ENCODE peak calls at places on chromosomes 12 and 14, in six cellular contexts. One of them, this sample, is unnamed.

GRCh38 chr12:19053999-19054398 is 75.5 kb upstream of the PLEKHA5 start:
- DNase-seq in Panc1: no peak
- DNase-seq in cardiac muscle cell: no peak
- DNase-seq in CD8-positive, alpha-beta T cell: no peak
- DNase-seq in fibroblast of lung: no peak
- DNase-seq in CD4-positive, alpha-beta memory T cell: no peak
- DNase-seq in this sample: no peak

GRCh38 chr12:26280869-26281268 is 85.5 kb downstream of the SSPN start:
- DNase-seq in Panc1: no peak
- DNase-seq in CD8-positive, alpha-beta T cell: no peak
- DNase-seq in CD4-positive, alpha-beta memory T cell: no peak
- DNase-seq in cardiac muscle cell: no peak
- DNase-seq in fibroblast of lung: no peak
- DNase-seq in this sample: no peak

GRCh38 chr14:88129306-88130056 is 124.5 kb downstream of the GPR65 start:
- DNase-seq in CD8-positive, alpha-beta T cell: no peak
- DNase-seq in cardiac muscle cell: peak; percentile 10
- DNase-seq in Panc1: no peak
- DNase-seq in fibroblast of lung: peak; percentile 77
- DNase-seq in CD4-positive, alpha-beta memory T cell: no peak
- DNase-seq in this sample: no peak

GRCh38 chr12:94145231-94145979 is 3.0 kb upstream of the PLXNC1 start:
- DNase-seq in CD4-positive, alpha-beta memory T cell: no peak
- DNase-seq in cardiac muscle cell: peak; percentile 28
- DNase-seq in CD8-positive, alpha-beta T cell: no peak
- DNase-seq in fibroblast of lung: peak; percentile 29
- DNase-seq in Panc1: no peak
- DNase-seq in this sample: no peak

GRCh38 chr12:80161612-80162011 is 62.3 kb downstream of the OTOGL start:
- DNase-seq in fibroblast of lung: no peak
- DNase-seq in cardiac muscle cell: no peak
- DNase-seq in CD8-positive, alpha-beta T cell: no peak
- DNase-seq in CD4-positive, alpha-beta memory T cell: no peak
- DNase-seq in Panc1: no peak
- DNase-seq in this sample: no peak

GRCh38 chr12:56763753-56764657 is 881 bp downstream of the HSD17B6 start:
- DNase-seq in CD8-positive, alpha-beta T cell: no peak
- DNase-seq in cardiac muscle cell: no peak
- DNase-seq in fibroblast of lung: peak; percentile 66
- DNase-seq in CD4-positive, alpha-beta memory T cell: no peak
- DNase-seq in Panc1: no peak
- DNase-seq in this sample: no peak

GRCh38 chr14:57362356-57362755 is 28.0 kb upstream of the NAA30 start:
- DNase-seq in CD8-positive, alpha-beta T cell: no peak
- DNase-seq in fibroblast of lung: peak; percentile 50
- DNase-seq in CD4-positive, alpha-beta memory T cell: no peak
- DNase-seq in cardiac muscle cell: no peak
- DNase-seq in Panc1: no peak
- DNase-seq in this sample: no peak

GRCh38 chr14:41605550-41606248 is 977 bp upstream of the LRFN5 start:
- DNase-seq in CD4-positive, alpha-beta memory T cell: no peak
- DNase-seq in Panc1: no peak
- DNase-seq in CD8-positive, alpha-beta T cell: no peak
- DNase-seq in fibroblast of lung: peak; percentile 65
- DNase-seq in cardiac muscle cell: peak; percentile 72
- DNase-seq in this sample: no peak

GRCh38 chr12:116717466-116718457 is 20.1 kb downstream of the SPRING1 start:
- DNase-seq in CD4-positive, alpha-beta memory T cell: no peak
- DNase-seq in cardiac muscle cell: no peak
- DNase-seq in fibroblast of lung: peak; percentile 79
- DNase-seq in Panc1: no peak
- DNase-seq in CD8-positive, alpha-beta T cell: no peak
- DNase-seq in this sample: no peak

GRCh38 chr14:68789002-68789797 is 3.7 kb downstream of the ZFP36L1 start:
- DNase-seq in cardiac muscle cell: peak; percentile 64
- DNase-seq in CD8-positive, alpha-beta T cell: peak; percentile 92
- DNase-seq in CD4-positive, alpha-beta memory T cell: peak; percentile 87
- DNase-seq in Panc1: no peak
- DNase-seq in fibroblast of lung: peak; percentile 72
- DNase-seq in this sample: peak; percentile 83

GRCh38 chr14:64919618-64920017 is 5.4 kb downstream of the CHURC1 start:
- DNase-seq in cardiac muscle cell: no peak
- DNase-seq in Panc1: no peak
- DNase-seq in fibroblast of lung: no peak
- DNase-seq in CD4-positive, alpha-beta memory T cell: no peak
- DNase-seq in CD8-positive, alpha-beta T cell: no peak
- DNase-seq in this sample: no peak

GRCh38 chr12:12613334-12613733 is 1.7 kb downstream of the CREBL2 start:
- DNase-seq in fibroblast of lung: no peak
- DNase-seq in Panc1: no peak
- DNase-seq in cardiac muscle cell: no peak
- DNase-seq in CD4-positive, alpha-beta memory T cell: peak; percentile 19
- DNase-seq in CD8-positive, alpha-beta T cell: no peak
- DNase-seq in this sample: no peak

GRCh38 chr14:33711761-33712160 is 239.1 kb downstream of the EGLN3 start:
- DNase-seq in CD4-positive, alpha-beta memory T cell: no peak
- DNase-seq in Panc1: no peak
- DNase-seq in CD8-positive, alpha-beta T cell: no peak
- DNase-seq in cardiac muscle cell: no peak
- DNase-seq in fibroblast of lung: no peak
- DNase-seq in this sample: no peak

GRCh38 chr14:36835145-36835544 is 173.5 kb downstream of the PAX9 start:
- DNase-seq in CD4-positive, alpha-beta memory T cell: no peak
- DNase-seq in fibroblast of lung: no peak
- DNase-seq in cardiac muscle cell: peak; percentile 15
- DNase-seq in CD8-positive, alpha-beta T cell: no peak
- DNase-seq in Panc1: no peak
- DNase-seq in this sample: no peak

GRCh38 chr14:31060253-31060875 is 34.2 kb upstream of the STRN3 start:
- DNase-seq in fibroblast of lung: no peak
- DNase-seq in Panc1: no peak
- DNase-seq in CD8-positive, alpha-beta T cell: no peak
- DNase-seq in CD4-positive, alpha-beta memory T cell: no peak
- DNase-seq in cardiac muscle cell: no peak
- DNase-seq in this sample: no peak

GRCh38 chr12:94186461-94187237 is 38.3 kb downstream of the PLXNC1 start:
- DNase-seq in CD4-positive, alpha-beta memory T cell: no peak
- DNase-seq in Panc1: no peak
- DNase-seq in fibroblast of lung: peak; percentile 71
- DNase-seq in cardiac muscle cell: peak; percentile 79
- DNase-seq in CD8-positive, alpha-beta T cell: no peak
- DNase-seq in this sample: no peak

GRCh38 chr14:69928111-69928523 is 48.9 kb downstream of the SMOC1 start:
- DNase-seq in Panc1: no peak
- DNase-seq in CD8-positive, alpha-beta T cell: no peak
- DNase-seq in fibroblast of lung: peak; percentile 61
- DNase-seq in cardiac muscle cell: no peak
- DNase-seq in CD4-positive, alpha-beta memory T cell: no peak
- DNase-seq in this sample: no peak

DNA sequence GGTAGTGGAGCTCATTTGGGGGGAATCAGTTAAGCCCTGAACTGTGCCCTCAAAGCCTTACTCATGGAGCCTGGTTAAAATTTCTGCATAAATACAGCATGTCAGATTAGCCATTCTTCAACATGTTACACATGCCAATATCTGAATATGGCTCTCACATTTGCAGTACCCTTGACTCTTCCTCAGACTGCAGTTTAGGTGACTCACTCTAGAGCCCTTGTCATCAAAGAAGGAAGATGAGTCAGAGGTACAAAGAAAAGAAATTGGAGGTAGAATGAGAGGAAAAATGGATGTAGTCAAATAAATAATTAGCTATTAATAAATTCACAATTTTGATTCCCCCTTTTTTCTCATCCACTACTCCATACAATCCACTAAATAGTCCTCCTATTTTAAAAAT is 23.6 kb upstream of the OR4K2 start:
- DNase-seq in CD8-positive, alpha-beta T cell: no peak
- DNase-seq in fibroblast of lung: no peak
- DNase-seq in Panc1: no peak
- DNase-seq in cardiac muscle cell: no peak
- DNase-seq in CD4-positive, alpha-beta memory T cell: no peak
- DNase-seq in this sample: no peak
- H3K9me3 ChIP-seq in CD8-positive, alpha-beta T cell: no peaks in the 10 kb centered on the region
- H3K9me3 ChIP-seq in fibroblast of lung: no peaks in the 10 kb centered on the region
- H3K9me3 ChIP-seq in Panc1: no peaks in the 10 kb centered on the region
- H3K9me3 ChIP-seq in cardiac muscle cell: no peaks in the 10 kb centered on the region
- H3K9me3 ChIP-seq in CD4-positive, alpha-beta memory T cell: no peaks in the 10 kb centered on the region
- H3K9me3 ChIP-seq in this sample: no peaks in the 10 kb centered on the region

GRCh38 chr14:42676636-42677035 is 1070.0 kb downstream of the LRFN5 start:
- DNase-seq in CD4-positive, alpha-beta memory T cell: no peak
- DNase-seq in Panc1: no peak
- DNase-seq in cardiac muscle cell: no peak
- DNase-seq in fibroblast of lung: no peak
- DNase-seq in CD8-positive, alpha-beta T cell: no peak
- DNase-seq in this sample: no peak
- H3K9me3 ChIP-seq in CD4-positive, alpha-beta memory T cell: peaks cover 4% of the 10 kb centered on the region
- H3K9me3 ChIP-seq in Panc1: no peaks in the 10 kb centered on the region
- H3K9me3 ChIP-seq in cardiac muscle cell: no peaks in the 10 kb centered on the region
- H3K9me3 ChIP-seq in fibroblast of lung: no peaks in the 10 kb centered on the region
- H3K9me3 ChIP-seq in CD8-positive, alpha-beta T cell: no peaks in the 10 kb centered on the region
- H3K9me3 ChIP-seq in this sample: no peaks in the 10 kb centered on the region

GRCh38 chr14:84686550-84686949 is 843.4 kb upstream of the FLRT2 start:
- DNase-seq in CD4-positive, alpha-beta memory T cell: no peak
- DNase-seq in cardiac muscle cell: no peak
- DNase-seq in CD8-positive, alpha-beta T cell: no peak
- DNase-seq in Panc1: no peak
- DNase-seq in fibroblast of lung: peak; percentile 0
- DNase-seq in this sample: no peak
- H3K9me3 ChIP-seq in CD4-positive, alpha-beta memory T cell: no peaks in the 10 kb centered on the region
- H3K9me3 ChIP-seq in cardiac muscle cell: no peaks in the 10 kb centered on the region
- H3K9me3 ChIP-seq in CD8-positive, alpha-beta T cell: no peaks in the 10 kb centered on the region
- H3K9me3 ChIP-seq in Panc1: no peaks in the 10 kb centered on the region
- H3K9me3 ChIP-seq in fibroblast of lung: no peaks in the 10 kb centered on the region
- H3K9me3 ChIP-seq in this sample: no peaks in the 10 kb centered on the region

GRCh38 chr12:34302131-34302885 is 280.0 kb downstream of the ALG10 start:
- DNase-seq in Panc1: no peak
- DNase-seq in CD4-positive, alpha-beta memory T cell: no peak
- DNase-seq in CD8-positive, alpha-beta T cell: no peak
- DNase-seq in cardiac muscle cell: no peak
- DNase-seq in fibroblast of lung: no peak
- DNase-seq in this sample: no peak

GRCh38 chr12:34304546-34304945 is 282.2 kb downstream of the ALG10 start:
- DNase-seq in Panc1: no peak
- DNase-seq in fibroblast of lung: no peak
- DNase-seq in CD8-positive, alpha-beta T cell: no peak
- DNase-seq in CD4-positive, alpha-beta memory T cell: no peak
- DNase-seq in cardiac muscle cell: no peak
- DNase-seq in this sample: no peak

GRCh38 chr12:34304001-34304400 is 281.7 kb downstream of the ALG10 start:
- DNase-seq in CD4-positive, alpha-beta memory T cell: no peak
- DNase-seq in fibroblast of lung: no peak
- DNase-seq in cardiac muscle cell: no peak
- DNase-seq in CD8-positive, alpha-beta T cell: no peak
- DNase-seq in Panc1: no peak
- DNase-seq in this sample: no peak

GRCh38 chr12:34301251-34302130 is 279.2 kb downstream of the ALG10 start:
- DNase-seq in cardiac muscle cell: no peak
- DNase-seq in fibroblast of lung: no peak
- DNase-seq in CD4-positive, alpha-beta memory T cell: no peak
- DNase-seq in Panc1: no peak
- DNase-seq in CD8-positive, alpha-beta T cell: no peak
- DNase-seq in this sample: no peak

GRCh38 chr12:34303091-34303870 is 281.0 kb downstream of the ALG10 start:
- DNase-seq in cardiac muscle cell: no peak
- DNase-seq in CD4-positive, alpha-beta memory T cell: no peak
- DNase-seq in CD8-positive, alpha-beta T cell: no peak
- DNase-seq in fibroblast of lung: no peak
- DNase-seq in Panc1: no peak
- DNase-seq in this sample: no peak
- H3K9me3 ChIP-seq in cardiac muscle cell: no peaks in the 10 kb centered on the region
- H3K9me3 ChIP-seq in CD4-positive, alpha-beta memory T cell: peaks cover 6% of the 10 kb centered on the region
- H3K9me3 ChIP-seq in CD8-positive, alpha-beta T cell: no peaks in the 10 kb centered on the region
- H3K9me3 ChIP-seq in fibroblast of lung: no peaks in the 10 kb centered on the region
- H3K9me3 ChIP-seq in Panc1: no peaks in the 10 kb centered on the region
- H3K9me3 ChIP-seq in this sample: no peaks in the 10 kb centered on the region

GRCh38 chr12:31965090-31965489 is 5.9 kb downstream of the RESF1 start:
- DNase-seq in fibroblast of lung: no peak
- DNase-seq in CD8-positive, alpha-beta T cell: no peak
- DNase-seq in cardiac muscle cell: no peak
- DNase-seq in Panc1: no peak
- DNase-seq in CD4-positive, alpha-beta memory T cell: peak; percentile 52
- DNase-seq in this sample: no peak

GRCh38 chr12:31970199-31970598 is 11.0 kb downstream of the RESF1 start:
- DNase-seq in CD8-positive, alpha-beta T cell: no peak
- DNase-seq in CD4-positive, alpha-beta memory T cell: no peak
- DNase-seq in cardiac muscle cell: no peak
- DNase-seq in fibroblast of lung: no peak
- DNase-seq in Panc1: no peak
- DNase-seq in this sample: no peak

GRCh38 chr12:31964280-31964679 is 5.1 kb downstream of the RESF1 start:
- DNase-seq in Panc1: no peak
- DNase-seq in cardiac muscle cell: no peak
- DNase-seq in CD8-positive, alpha-beta T cell: no peak
- DNase-seq in CD4-positive, alpha-beta memory T cell: no peak
- DNase-seq in fibroblast of lung: no peak
- DNase-seq in this sample: no peak

GRCh38 chr12:31967569-31967968 is 8.4 kb downstream of the RESF1 start:
- DNase-seq in CD4-positive, alpha-beta memory T cell: no peak
- DNase-seq in cardiac muscle cell: no peak
- DNase-seq in fibroblast of lung: no peak
- DNase-seq in CD8-positive, alpha-beta T cell: peak; percentile 31
- DNase-seq in Panc1: no peak
- DNase-seq in this sample: no peak

DNA sequence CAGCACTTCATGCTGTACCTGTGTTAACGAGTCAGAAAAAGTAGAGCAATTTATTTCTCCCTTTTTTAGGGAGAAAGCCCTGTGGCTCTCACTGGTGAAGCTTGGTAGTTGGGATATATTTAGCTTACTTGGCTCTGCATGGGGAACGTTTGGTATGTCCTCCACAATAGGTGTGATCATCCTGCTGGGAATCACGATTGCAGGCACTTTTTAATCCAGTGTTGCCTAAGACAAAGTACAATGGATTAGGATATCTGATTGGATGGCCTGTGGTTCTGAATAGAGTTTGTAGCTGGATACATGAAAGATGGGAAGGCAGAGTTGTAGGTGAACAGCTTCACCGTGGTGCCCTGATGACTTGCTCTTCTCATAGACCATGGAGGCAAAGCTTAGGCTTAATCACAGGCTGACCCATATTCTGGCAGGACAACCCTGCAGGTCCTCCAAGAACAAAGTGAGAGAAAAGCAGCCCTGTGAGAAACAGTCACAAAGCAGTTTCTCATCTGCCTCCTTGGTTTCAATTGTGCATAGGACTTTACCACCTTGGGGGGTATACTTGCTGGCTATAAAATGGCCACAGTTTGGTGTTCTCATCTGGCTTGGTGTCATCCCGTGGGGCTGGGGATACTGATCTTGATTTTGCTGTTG is 7.5 kb downstream of the RESF1 start:
- DNase-seq in CD4-positive, alpha-beta memory T cell: no peak
- DNase-seq in fibroblast of lung: no peak
- DNase-seq in CD8-positive, alpha-beta T cell: peak; percentile 45
- DNase-seq in cardiac muscle cell: no peak
- DNase-seq in Panc1: no peak
- DNase-seq in this sample: no peak
- H3K9me3 ChIP-seq in CD4-positive, alpha-beta memory T cell: no peaks in the 10 kb centered on the region
- H3K9me3 ChIP-seq in fibroblast of lung: no peaks in the 10 kb centered on the region
- H3K9me3 ChIP-seq in CD8-positive, alpha-beta T cell: no peaks in the 10 kb centered on the region
- H3K9me3 ChIP-seq in cardiac muscle cell: no peaks in the 10 kb centered on the region
- H3K9me3 ChIP-seq in Panc1: peaks cover 1% of the 10 kb centered on the region
- H3K9me3 ChIP-seq in this sample: no peaks in the 10 kb centered on the region